ENCODE peak calls at places on chromosome 11, in six cellular contexts. S is progenitor cell of endocrine pancreas, H is AG09309, D is lower leg skin, M is right lobe of liver, P is right atrium auricular region. N is an unnamed sample.
A peak's percentile ranks its signal among the peaks of the same experiment; 100 is the strongest.

GRCh38 chr11:95715777-95716241 is 73.8 kb downstream of the FAM76B start:
- DNase-seq in P (no peak), M (no peak), H (no peak), S (no peak), D (no peak), N (no peak)

GRCh38 chr11:130763087-130763980 is 152.9 kb downstream of the SNX19 start:
- DNase-seq in M (no peak), S (no peak), D (no peak), H (no peak), P (no peak), N (no peak)

GRCh38 chr11:39732002-39732401 is 1727.5 kb downstream of the LRRC4C start:
- DNase-seq in P (no peak), M (no peak), D (no peak), H (no peak), S (no peak), N (no peak)

GRCh38 chr11:36953986-36954385 is 355.9 kb upstream of the RAG2 start:
- DNase-seq in S (no peak), D (no peak), P (no peak), M (no peak), H (no peak), N (no peak)

GRCh38 chr11:12109591-12110196 is 696 bp upstream of the MICAL2 start:
- DNase-seq in P (no peak), M (no peak), H (no peak), D (no peak), S (no peak), N (no peak)

GRCh38 chr11:97814325-97814959 is 1206.3 kb upstream of the CNTN5 start:
- DNase-seq in D (no peak), M (no peak), P (no peak), H (no peak), S (no peak), N (no peak)

GRCh38 chr11:10592331-10592730 is 23.9 kb upstream of the LYVE1 start:
- DNase-seq in S (no peak), H (peak; percentile 86), D (no peak), M (no peak), P (no peak), N (peak; percentile 48)

GRCh38 chr11:126109941-126110731 is 47.5 kb upstream of the CDON start:
- DNase-seq in D (no peak), P (no peak), S (no peak), M (no peak), H (no peak), N (no peak)

GRCh38 chr11:2662430-2663299 is 37.1 kb downstream of the KCNQ1OT1 start:
- DNase-seq in H (no peak), S (no peak), D (no peak), P (peak; percentile 48), M (no peak), N (no peak)

GRCh38 chr11:35272391-35272821 is 133.4 kb downstream of the CD44 start:
- DNase-seq in H (no peak), S (no peak), D (no peak), M (no peak), P (no peak), N (no peak)

GRCh38 chr11:75969626-75970308 is 154.8 kb downstream of the UVRAG start:
- DNase-seq in P (no peak), S (no peak), D (no peak), H (peak; percentile 71), M (no peak), N (no peak)

GRCh38 chr11:69511358-69512015 is 30.0 kb downstream of the LINC01488 start:
- DNase-seq in D (no peak), S (no peak), P (no peak), M (no peak), H (no peak), N (no peak)

GRCh38 chr11:93689166-93689734 is 27.8 kb downstream of the CEP295 start:
- DNase-seq in H (no peak), P (no peak), M (no peak), S (no peak), D (no peak), N (no peak)

GRCh38 chr11:122721201-122721963 is 65.9 kb downstream of the UBASH3B start:
- DNase-seq in H (no peak), M (no peak), P (no peak), S (no peak), D (no peak), N (no peak)

GRCh38 chr11:65744699-65745042 is 24.1 kb upstream of the RNASEH2C start:
- DNase-seq in D (no peak), S (no peak), P (no peak), H (no peak), M (no peak), N (no peak)

GRCh38 chr11:44530413-44531115 is 34.9 kb upstream of the CD82 start:
- DNase-seq in M (no peak), P (no peak), D (no peak), H (no peak), S (no peak), N (no peak)

GRCh38 chr11:58905141-58905715 is 34.1 kb upstream of the GLYATL1 start:
- DNase-seq in P (peak; percentile 68), M (no peak), H (no peak), S (no peak), D (no peak), N (no peak)

GRCh38 chr11:77115956-77116355 is 12.1 kb upstream of the MYO7A start:
- DNase-seq in H (no peak), P (no peak), M (no peak), D (no peak), S (no peak), N (no peak)

GRCh38 chr11:77114089-77114463 is 11.4 kb downstream of the OMP start:
- DNase-seq in P (no peak), S (no peak), H (no peak), D (no peak), M (no peak), N (no peak)

GRCh38 chr11:77113382-77114088 is 10.9 kb downstream of the OMP start:
- DNase-seq in S (no peak), H (no peak), D (no peak), P (no peak), M (no peak), N (no peak)

GRCh38 chr11:77117485-77117884 is 10.6 kb upstream of the MYO7A start:
- DNase-seq in S (no peak), D (no peak), M (no peak), H (no peak), P (no peak), N (no peak)

GRCh38 chr11:77115181-77115611 is 12.6 kb downstream of the OMP start:
- DNase-seq in S (no peak), D (no peak), P (no peak), H (no peak), M (no peak), N (no peak)
- TF ChIP-seq CTCF in S (peak; percentile 26), D (no peak), P (no peak), H (no peak), M (no peak), N (peak; percentile 38)

DNA sequence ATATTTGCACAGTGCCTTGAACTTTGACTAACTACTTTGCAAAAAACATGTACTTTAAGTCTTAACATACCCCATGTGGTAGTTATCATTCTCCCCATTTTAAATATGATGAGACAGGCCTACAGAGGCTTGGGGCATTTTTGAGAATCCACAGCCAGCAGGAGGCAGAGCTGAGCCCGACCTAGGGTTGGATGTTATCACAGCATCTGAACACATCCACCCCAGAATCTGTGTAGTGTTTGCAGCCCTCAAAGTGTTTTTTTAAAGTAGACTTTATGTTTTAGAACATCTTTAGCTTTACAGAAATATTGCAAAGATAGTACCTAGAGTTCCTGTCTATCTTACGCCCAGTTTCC is 17.6 kb downstream of the OTOG start:
- DNase-seq in S (no peak), D (peak; percentile 6), H (no peak), M (no peak), P (no peak), N (no peak)
- TF ChIP-seq CTCF in S (peak; percentile 25), D (no peak), H (no peak), M (no peak), P (no peak), N (peak; percentile 39)

GRCh38 chr11:116454020-116454645 is 318.7 kb downstream of the BUD13 start:
- DNase-seq in P (no peak), S (peak; percentile 26), H (peak; percentile 8), D (peak; percentile 25), M (peak; percentile 41), N (no peak)
- TF ChIP-seq CTCF in P (no peak), S (peak; percentile 67), H (peak; percentile 70), D (no peak), M (peak; percentile 67), N (peak; percentile 81)

DNA sequence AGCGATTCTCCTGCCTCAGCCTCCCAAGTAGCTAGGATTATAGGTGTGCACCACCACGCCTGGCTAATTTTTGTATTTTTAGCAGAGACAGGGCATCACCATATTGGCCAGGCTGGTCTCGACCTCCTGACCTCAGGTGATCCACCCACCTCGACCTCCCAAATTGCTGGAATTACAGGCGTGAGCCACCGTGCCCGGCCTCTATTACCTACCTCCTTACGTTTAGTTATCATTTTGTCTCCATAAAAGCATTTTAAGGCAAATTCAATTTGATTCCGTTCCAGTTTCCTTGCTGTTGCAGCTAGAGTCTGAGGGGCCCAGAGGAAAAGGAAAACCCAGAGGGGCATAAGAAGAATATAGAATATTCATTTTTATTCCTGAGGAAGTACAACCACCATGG is 628 bp upstream of the DDX10 start:
- DNase-seq in H (no peak), M (no peak), P (no peak), S (no peak), D (no peak), N (no peak)
- TF ChIP-seq CTCF in H (no peak), M (no peak), P (no peak), S (no peak), D (no peak), N (no peak)

GRCh38 chr11:1129143-1129665 is 28.5 kb upstream of the MUC5AC start:
- DNase-seq in H (no peak), P (no peak), M (no peak), S (peak; percentile 8), D (no peak), N (no peak)

GRCh38 chr11:1131033-1131911 is 26.5 kb upstream of the MUC5AC start:
- DNase-seq in H (no peak), S (peak; percentile 8), M (no peak), P (no peak), D (peak; percentile 78), N (no peak)

GRCh38 chr11:1129666-1130160 is 28.0 kb upstream of the MUC5AC start:
- DNase-seq in S (peak; percentile 9), D (peak; percentile 65), M (no peak), H (no peak), P (no peak), N (no peak)

GRCh38 chr11:1128333-1129142 is 29.2 kb upstream of the MUC5AC start:
- DNase-seq in D (peak; percentile 78), M (no peak), P (no peak), H (no peak), S (peak; percentile 9), N (no peak)

DNA sequence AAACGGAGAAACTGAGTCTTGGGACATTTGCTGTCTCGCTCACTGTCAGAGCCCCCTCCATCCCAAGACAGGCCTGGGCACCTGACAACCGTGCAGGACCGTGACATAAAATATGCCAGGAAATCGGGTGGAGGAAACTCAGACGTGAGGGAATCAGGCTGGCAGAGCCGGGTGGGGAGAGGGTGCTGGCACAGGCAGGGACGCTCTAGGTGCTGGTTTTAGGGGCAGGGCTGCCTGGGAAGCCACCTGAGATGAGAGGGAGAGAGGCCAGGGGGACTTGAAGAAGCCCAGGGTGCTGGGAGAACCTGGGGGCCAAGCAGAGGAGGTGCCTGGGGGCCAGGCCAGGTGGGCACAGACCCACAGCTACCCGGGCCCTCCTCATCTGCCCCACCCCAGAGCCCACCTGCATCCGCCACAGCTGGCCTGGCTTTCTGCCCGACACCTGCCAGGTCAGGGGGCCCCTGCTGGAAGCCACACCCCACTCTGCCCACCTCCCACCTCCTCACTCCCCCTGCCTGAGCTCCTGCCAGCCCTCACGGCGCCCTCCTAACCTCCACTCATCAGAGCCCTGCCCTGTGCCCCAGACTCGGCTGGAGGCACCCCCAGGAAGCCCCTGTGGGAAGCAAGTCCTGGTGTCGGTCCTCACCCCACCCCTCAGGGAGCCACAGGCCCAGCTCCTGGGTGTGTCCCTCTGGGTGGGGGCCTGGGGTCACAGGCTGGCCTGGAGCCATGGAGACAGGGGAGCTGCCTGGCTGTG is 27.3 kb upstream of the MUC5AC start:
- DNase-seq in S (peak; percentile 8), M (no peak), D (peak; percentile 76), H (no peak), P (no peak), N (no peak)
- TF ChIP-seq CTCF in S (no peak), M (no peak), D (no peak), H (no peak), P (no peak), N (no peak)

N was measured in epithelial cell of proximal tubule.